ENCODE peak calls at places on chromosome 16, in ten cellular contexts. M is stimulated activated CD8-positive, alpha-beta memory T cell treated with anti-CD3 and anti-CD28 coated beads, Interleukin-4, amount 100 ng/mL, for 24 hours; C is A549; Y is ovary; G is retinal pigment epithelial cell; O is coronary artery; H is cardiac fibroblast; N is T-helper 17 cell; R is HFF-Myc; B is GM20000. L is an unnamed sample.

GRCh38 chr16:85935957-85936760 is 37.2 kb downstream of the IRF8 start:
- DNase-seq in H (no peak), N (peak), G (no peak), C (no peak), B (peak), R (no peak), Y (no peak), O (no peak), M (peak), L (no peak)

GRCh38 chr16:2500937-2501750 is 12.6 kb upstream of the ATP6V0C start:
- DNase-seq in B (peak), O (no peak), R (peak), H (peak), Y (peak), M (peak), G (peak), N (peak), C (peak), L (peak)

GRCh38 chr16:3087836-3088235 is 11.3 kb downstream of the ZSCAN10 start:
- DNase-seq in Y (no peak), C (no peak), H (no peak), O (no peak), B (peak), R (no peak), M (no peak), G (no peak), N (no peak), L (no peak)

GRCh38 chr16:642189-643049 is 791 bp downstream of the MCRIP2 start:
- DNase-seq in H (peak), Y (peak), N (no peak), O (no peak), M (no peak), B (peak), R (no peak), G (no peak), C (no peak), L (no peak)

GRCh38 chr16:918068-918467 is 52.7 kb downstream of the LMF1 start:
- DNase-seq in B (no peak), C (no peak), Y (no peak), H (no peak), M (no peak), O (no peak), R (no peak), G (no peak), N (no peak), L (no peak)

GRCh38 chr16:46996391-46996790 is 22.9 kb upstream of the DNAJA2 start:
- DNase-seq in M (no peak), C (no peak), H (peak), Y (no peak), B (peak), G (no peak), R (no peak), O (no peak), N (no peak), L (no peak)

GRCh38 chr16:674214-674881 is 1.1 kb upstream of the RHBDL1 start:
- DNase-seq in N (no peak), C (no peak), O (no peak), Y (no peak), B (no peak), G (no peak), H (no peak), R (no peak), M (no peak), L (no peak)

GRCh38 chr16:8963010-8963824 is 489 bp downstream of the USP7 start:
- DNase-seq in M (no peak), H (no peak), N (no peak), G (no peak), C (no peak), R (no peak), O (no peak), B (no peak), Y (peak), L (no peak)

GRCh38 chr16:29852654-29853053 is 10.4 kb downstream of the CDIPT start:
- DNase-seq in N (no peak), O (no peak), B (no peak), M (no peak), H (peak), G (no peak), Y (no peak), R (peak), C (no peak), L (no peak)

L was measured in GOT3.